ENCODE peak calls at places on chromosomes 6 and 20, in four cellular contexts. O, C, G and J are unnamed samples.

GRCh38 chr6:166614589-166614988 is 12.5 kb downstream of the RPS6KA2 start:
- DNase-seq in C (no peak), O (no peak), G (no peak), J (no peak)

GRCh38 chr20:37384683-37385174 is 38.8 kb downstream of the SRC start:
- DNase-seq in C (peak; percentile 84), O (no peak), G (no peak), J (peak; percentile 93)

GRCh38 chr6:25165181-25165580 is 114.0 kb upstream of the CARMIL1 start:
- DNase-seq in C (no peak), G (no peak), O (no peak), J (no peak)

GRCh38 chr20:62692176-62692575 is 16.5 kb upstream of the NTSR1 start:
- DNase-seq in C (no peak), G (no peak), O (no peak), J (peak; percentile 81)

GRCh38 chr6:27126815-27127537 is 120.5 kb upstream of the PRSS16 start:
- DNase-seq in O (peak; percentile 94), G (no peak), C (peak; percentile 85), J (peak; percentile 70)

GRCh38 chr6:151494235-151494950 is 576 bp downstream of the CCDC170 start:
- DNase-seq in C (peak; percentile 19), G (no peak), O (no peak), J (peak; percentile 28)

GRCh38 chr6:55011034-55011433 is 163.3 kb upstream of the HCRTR2 start:
- DNase-seq in C (no peak), O (no peak), G (no peak), J (no peak)

GRCh38 chr6:100622907-100623692 is 158.4 kb upstream of the SIM1 start:
- DNase-seq in G (no peak), O (no peak), C (no peak), J (no peak)

GRCh38 chr20:24389686-24390085 is 79.7 kb upstream of the SYNDIG1 start:
- DNase-seq in O (no peak), G (no peak), C (no peak), J (no peak)

GRCh38 chr6:6758915-6759654 is 170.6 kb downstream of the LY86 start:
- DNase-seq in O (no peak), G (peak; percentile 31), C (peak; percentile 71), J (peak; percentile 47)

GRCh38 chr6:128518531-128519131 is 1.8 kb downstream of the PTPRK start:
- DNase-seq in C (no peak), G (no peak), O (no peak), J (no peak)

GRCh38 chr6:52399511-52400315 is 20.4 kb upstream of the EFHC1 start:
- DNase-seq in O (no peak), G (peak; percentile 15), C (peak; percentile 40), J (peak; percentile 70)